ENCODE peak calls at places on chromosomes 6 and 20, in four cellular contexts. U is RWPE1, O is MV-4-11, X is nephron progenitor cell. H is an unnamed sample.

GRCh38 chr6:35025241-35026188 is 115.6 kb downstream of the TCP11 start:
- DNase-seq in U (no peak), X (no peak), O (no peak), H (no peak)

GRCh38 chr6:43916924-43917877 is 147.2 kb downstream of the VEGFA start:
- DNase-seq in U (no peak), X (no peak), O (peak), H (no peak)

GRCh38 chr6:13030421-13030820 is 297.9 kb downstream of the TBC1D7 start:
- DNase-seq in X (no peak), U (no peak), O (no peak), H (no peak)

GRCh38 chr6:17869753-17870050 is 117.7 kb downstream of the KIF13A start:
- DNase-seq in U (no peak), O (no peak), X (no peak), H (no peak)

GRCh38 chr6:145028144-145028818 is 707.0 kb downstream of the EPM2A start:
- DNase-seq in X (no peak), U (peak), O (peak), H (no peak)

GRCh38 chr6:23940466-23940865 is 185.5 kb upstream of the NRSN1 start:
- DNase-seq in U (no peak), O (no peak), X (no peak), H (no peak)

GRCh38 chr6:85756982-85757381 is 114.3 kb upstream of the SYNCRIP start:
- DNase-seq in U (peak), O (no peak), X (no peak), H (no peak)

GRCh38 chr6:87907521-87907920 is 140.1 kb upstream of the SPACA1 start:
- DNase-seq in X (no peak), O (peak), U (no peak), H (no peak)

GRCh38 chr20:22127587-22127986 is 422.1 kb downstream of the PAX1 start:
- DNase-seq in O (no peak), X (no peak), U (no peak), H (no peak)

GRCh38 chr6:50976907-50977306 is 158.2 kb downstream of the TFAP2B start:
- DNase-seq in U (no peak), O (no peak), X (no peak), H (no peak)

GRCh38 chr6:116265081-116265829 is 11.4 kb upstream of the TSPYL4 start:
- DNase-seq in O (no peak), X (no peak), U (no peak), H (no peak)

GRCh38 chr20:48457261-48458002 is 370.4 kb downstream of the PREX1 start:
- DNase-seq in X (no peak), U (no peak), O (no peak), H (no peak)

GRCh38 chr6:14316911-14317535 is 199.5 kb downstream of the CD83 start:
- DNase-seq in U (no peak), O (peak), X (peak), H (no peak)

GRCh38 chr20:50848846-50849673 is 54.2 kb downstream of the BCAS4 start:
- DNase-seq in U (no peak), X (peak), O (peak), H (no peak)

GRCh38 chr6:74638467-74638866 is 567.4 kb downstream of the COL12A1 start:
- DNase-seq in U (no peak), O (no peak), X (no peak), H (no peak)

GRCh38 chr6:108549741-108550140 is 11.0 kb upstream of the FOXO3 start:
- DNase-seq in U (no peak), O (peak), X (no peak), H (no peak)

GRCh38 chr20:1567392-1568165 is 10.1 kb upstream of the SIRPD start:
- DNase-seq in X (no peak), O (peak), U (peak), H (no peak)

GRCh38 chr6:89035252-89036106 is 45.1 kb upstream of the PNRC1 start:
- DNase-seq in X (no peak), O (peak), U (peak), H (no peak)

GRCh38 chr6:157107915-157108651 is 215.2 kb downstream of the TMEM242 start:
- DNase-seq in U (peak), O (no peak), X (no peak), H (no peak)

GRCh38 chr6:63663147-63663877 is 27.7 kb downstream of the PHF3 start:
- DNase-seq in X (no peak), U (peak), O (no peak), H (no peak)

GRCh38 chr6:9699890-9700289 is 715.0 kb downstream of the TFAP2A start:
- DNase-seq in U (no peak), X (no peak), O (no peak), H (no peak)

GRCh38 chr6:2999005-2999620 is 581 bp upstream of the NQO2 start:
- DNase-seq in X (no peak), O (peak), U (no peak), H (no peak)

GRCh38 chr6:148983366-148983765 is 236.5 kb downstream of the UST start:
- DNase-seq in X (no peak), O (no peak), U (no peak), H (no peak)

GRCh38 chr6:168179133-168179532 is 100.1 kb upstream of the FRMD1 start:
- DNase-seq in U (no peak), O (no peak), X (no peak), H (no peak)

GRCh38 chr20:21505810-21506530 is 7.9 kb downstream of the NKX2-2 start:
- DNase-seq in O (peak), X (peak), U (peak), H (peak)

GRCh38 chr20:44264287-44264686 is 17.2 kb downstream of the GDAP1L1 start:
- DNase-seq in X (peak), U (peak), O (peak), H (no peak)

GRCh38 chr6:170439366-170440351 is 113.4 kb downstream of the PSMB1 start:
- DNase-seq in O (no peak), X (no peak), U (no peak), H (no peak)

GRCh38 chr6:134553941-134554340 is 236.0 kb upstream of the SGK1 start:
- DNase-seq in O (no peak), X (no peak), U (no peak), H (no peak)

GRCh38 chr6:107532707-107533106 is 42.8 kb downstream of the SOBP start:
- DNase-seq in U (no peak), X (no peak), O (no peak), H (no peak)

GRCh38 chr20:15708984-15709598 is 864.2 kb downstream of the KIF16B start:
- DNase-seq in X (peak), U (no peak), O (no peak), H (no peak)

GRCh38 chr6:50962213-50962759 is 143.6 kb downstream of the TFAP2B start:
- DNase-seq in O (peak), U (no peak), X (no peak), H (no peak)

GRCh38 chr6:27406085-27406484 is 17.5 kb downstream of the ZNF391 start:
- DNase-seq in X (no peak), O (no peak), U (no peak), H (no peak)

GRCh38 chr6:125797934-125798444 is 7.2 kb downstream of the NCOA7 start:
- DNase-seq in U (no peak), O (no peak), X (no peak), H (no peak)

GRCh38 chr20:33914871-33915270 is 78.8 kb upstream of the RALY start:
- DNase-seq in U (peak), O (no peak), X (no peak), H (no peak)

GRCh38 chr6:28212510-28213212 is 12.4 kb upstream of the ZSCAN9 start:
- DNase-seq in O (peak), X (peak), U (peak), H (peak)

GRCh38 chr6:42571611-42572342 is 7.9 kb downstream of the UBR2 start:
- DNase-seq in U (no peak), O (no peak), X (no peak), H (no peak)

H was measured in neuronal stem cell.